ENCODE peak calls at places on chromosomes 6 and 20, in nine cellular contexts. One of them, this sample, is unnamed.

GRCh38 chr20:44392776-44393607 is 37.5 kb downstream of the HNF4A start:
- DNase-seq in H54: no peak
- DNase-seq in Calu3: no peak
- DNase-seq in AG04449: no peak
- DNase-seq in neural progenitor cell: no peak
- DNase-seq in progenitor cell of endocrine pancreas: no peak
- DNase-seq in fibroblast of pulmonary artery: no peak
- DNase-seq in heart left ventricle: no peak
- DNase-seq in AG20443: no peak
- DNase-seq in this sample: no peak

GRCh38 chr6:36033935-36034334 is 6.3 kb downstream of the MAPK14 start:
- DNase-seq in heart left ventricle: no peak
- DNase-seq in H54: no peak
- DNase-seq in Calu3: no peak
- DNase-seq in progenitor cell of endocrine pancreas: no peak
- DNase-seq in AG04449: no peak
- DNase-seq in fibroblast of pulmonary artery: no peak
- DNase-seq in neural progenitor cell: no peak
- DNase-seq in AG20443: no peak
- DNase-seq in this sample: peak

GRCh38 chr20:1938464-1939269 is 43.5 kb downstream of the SIRPA start:
- DNase-seq in AG04449: no peak
- DNase-seq in progenitor cell of endocrine pancreas: no peak
- DNase-seq in Calu3: no peak
- DNase-seq in H54: no peak
- DNase-seq in neural progenitor cell: no peak
- DNase-seq in AG20443: no peak
- DNase-seq in fibroblast of pulmonary artery: no peak
- DNase-seq in heart left ventricle: no peak
- DNase-seq in this sample: no peak

GRCh38 chr6:111722220-111722731 is 116.6 kb upstream of the TRAF3IP2 start:
- DNase-seq in AG20443: peak
- DNase-seq in Calu3: no peak
- DNase-seq in neural progenitor cell: no peak
- DNase-seq in progenitor cell of endocrine pancreas: no peak
- DNase-seq in fibroblast of pulmonary artery: peak
- DNase-seq in H54: no peak
- DNase-seq in heart left ventricle: no peak
- DNase-seq in AG04449: no peak
- DNase-seq in this sample: peak

GRCh38 chr6:160767019-160767646 is 65.1 kb downstream of the PLG start:
- DNase-seq in fibroblast of pulmonary artery: peak
- DNase-seq in Calu3: peak
- DNase-seq in AG20443: peak
- DNase-seq in H54: no peak
- DNase-seq in progenitor cell of endocrine pancreas: peak
- DNase-seq in AG04449: no peak
- DNase-seq in heart left ventricle: peak
- DNase-seq in neural progenitor cell: peak
- DNase-seq in this sample: peak

GRCh38 chr6:98828991-98829411 is 5.4 kb upstream of the POU3F2 start:
- DNase-seq in fibroblast of pulmonary artery: no peak
- DNase-seq in H54: no peak
- DNase-seq in AG04449: no peak
- DNase-seq in AG20443: no peak
- DNase-seq in Calu3: no peak
- DNase-seq in neural progenitor cell: peak
- DNase-seq in progenitor cell of endocrine pancreas: no peak
- DNase-seq in heart left ventricle: no peak
- DNase-seq in this sample: no peak

GRCh38 chr6:149897855-149898744 is at the start of gene RAET1E:
- DNase-seq in fibroblast of pulmonary artery: no peak
- DNase-seq in Calu3: peak
- DNase-seq in H54: no peak
- DNase-seq in AG20443: no peak
- DNase-seq in neural progenitor cell: peak
- DNase-seq in heart left ventricle: no peak
- DNase-seq in progenitor cell of endocrine pancreas: no peak
- DNase-seq in AG04449: no peak
- DNase-seq in this sample: no peak

GRCh38 chr6:113596477-113596876 is 260.7 kb upstream of the MARCKS start:
- DNase-seq in progenitor cell of endocrine pancreas: no peak
- DNase-seq in heart left ventricle: no peak
- DNase-seq in neural progenitor cell: no peak
- DNase-seq in fibroblast of pulmonary artery: no peak
- DNase-seq in H54: no peak
- DNase-seq in AG20443: no peak
- DNase-seq in Calu3: no peak
- DNase-seq in AG04449: no peak
- DNase-seq in this sample: no peak

GRCh38 chr6:170295519-170296422 is 4.9 kb upstream of the DLL1 start:
- DNase-seq in progenitor cell of endocrine pancreas: peak
- DNase-seq in Calu3: no peak
- DNase-seq in fibroblast of pulmonary artery: no peak
- DNase-seq in AG20443: peak
- DNase-seq in heart left ventricle: peak
- DNase-seq in neural progenitor cell: peak
- DNase-seq in AG04449: no peak
- DNase-seq in H54: no peak
- DNase-seq in this sample: no peak

GRCh38 chr20:845226-845868 is 11.8 kb downstream of the FAM110A start:
- DNase-seq in neural progenitor cell: peak
- DNase-seq in H54: no peak
- DNase-seq in Calu3: no peak
- DNase-seq in AG04449: no peak
- DNase-seq in heart left ventricle: no peak
- DNase-seq in fibroblast of pulmonary artery: no peak
- DNase-seq in AG20443: no peak
- DNase-seq in progenitor cell of endocrine pancreas: no peak
- DNase-seq in this sample: no peak

GRCh38 chr20:4038676-4039075 is 23.3 kb upstream of the RNF24 start:
- DNase-seq in heart left ventricle: no peak
- DNase-seq in H54: no peak
- DNase-seq in AG20443: no peak
- DNase-seq in AG04449: no peak
- DNase-seq in progenitor cell of endocrine pancreas: no peak
- DNase-seq in neural progenitor cell: no peak
- DNase-seq in fibroblast of pulmonary artery: no peak
- DNase-seq in Calu3: no peak
- DNase-seq in this sample: no peak

GRCh38 chr6:135346747-135347146 is 150.8 kb downstream of the AHI1 start:
- DNase-seq in AG20443: no peak
- DNase-seq in H54: no peak
- DNase-seq in fibroblast of pulmonary artery: no peak
- DNase-seq in neural progenitor cell: no peak
- DNase-seq in Calu3: no peak
- DNase-seq in progenitor cell of endocrine pancreas: no peak
- DNase-seq in AG04449: no peak
- DNase-seq in heart left ventricle: no peak
- DNase-seq in this sample: peak

GRCh38 chr6:147510949-147511590 is 2.6 kb downstream of the SAMD5 start:
- DNase-seq in Calu3: no peak
- DNase-seq in H54: no peak
- DNase-seq in AG04449: no peak
- DNase-seq in AG20443: no peak
- DNase-seq in heart left ventricle: no peak
- DNase-seq in fibroblast of pulmonary artery: no peak
- DNase-seq in progenitor cell of endocrine pancreas: no peak
- DNase-seq in neural progenitor cell: no peak
- DNase-seq in this sample: no peak

GRCh38 chr20:62944184-62944583 is 6.2 kb downstream of the GID8 start:
- DNase-seq in Calu3: no peak
- DNase-seq in neural progenitor cell: no peak
- DNase-seq in progenitor cell of endocrine pancreas: no peak
- DNase-seq in AG20443: no peak
- DNase-seq in AG04449: no peak
- DNase-seq in heart left ventricle: no peak
- DNase-seq in fibroblast of pulmonary artery: no peak
- DNase-seq in H54: no peak
- DNase-seq in this sample: no peak

GRCh38 chr6:19538086-19538485 is 299.1 kb upstream of the ID4 start:
- DNase-seq in heart left ventricle: no peak
- DNase-seq in neural progenitor cell: no peak
- DNase-seq in AG04449: no peak
- DNase-seq in Calu3: peak
- DNase-seq in AG20443: no peak
- DNase-seq in progenitor cell of endocrine pancreas: peak
- DNase-seq in fibroblast of pulmonary artery: no peak
- DNase-seq in H54: no peak
- DNase-seq in this sample: no peak

GRCh38 chr6:63899550-63899949 is 263.9 kb downstream of the PHF3 start:
- DNase-seq in H54: no peak
- DNase-seq in fibroblast of pulmonary artery: peak
- DNase-seq in progenitor cell of endocrine pancreas: no peak
- DNase-seq in Calu3: no peak
- DNase-seq in heart left ventricle: no peak
- DNase-seq in neural progenitor cell: no peak
- DNase-seq in AG20443: no peak
- DNase-seq in AG04449: no peak
- DNase-seq in this sample: peak

GRCh38 chr6:11810039-11810541 is 31.5 kb upstream of the ADTRP start:
- DNase-seq in AG20443: peak
- DNase-seq in neural progenitor cell: no peak
- DNase-seq in fibroblast of pulmonary artery: peak
- DNase-seq in progenitor cell of endocrine pancreas: no peak
- DNase-seq in Calu3: peak
- DNase-seq in heart left ventricle: peak
- DNase-seq in H54: peak
- DNase-seq in AG04449: peak
- DNase-seq in this sample: peak

GRCh38 chr20:137668-138131 is 4.7 kb upstream of the DEFB126 start:
- DNase-seq in progenitor cell of endocrine pancreas: no peak
- DNase-seq in H54: peak
- DNase-seq in neural progenitor cell: no peak
- DNase-seq in fibroblast of pulmonary artery: no peak
- DNase-seq in AG04449: no peak
- DNase-seq in heart left ventricle: no peak
- DNase-seq in AG20443: no peak
- DNase-seq in Calu3: no peak
- DNase-seq in this sample: no peak

GRCh38 chr6:46626228-46626909 is 26.2 kb downstream of the CYP39A1 start:
- DNase-seq in AG20443: peak
- DNase-seq in heart left ventricle: no peak
- DNase-seq in H54: no peak
- DNase-seq in neural progenitor cell: peak
- DNase-seq in AG04449: no peak
- DNase-seq in fibroblast of pulmonary artery: peak
- DNase-seq in Calu3: peak
- DNase-seq in progenitor cell of endocrine pancreas: no peak
- DNase-seq in this sample: peak

GRCh38 chr6:112691289-112691688 is 344.2 kb downstream of the RFPL4B start:
- DNase-seq in neural progenitor cell: no peak
- DNase-seq in heart left ventricle: no peak
- DNase-seq in AG04449: peak
- DNase-seq in progenitor cell of endocrine pancreas: no peak
- DNase-seq in Calu3: peak
- DNase-seq in H54: peak
- DNase-seq in fibroblast of pulmonary artery: peak
- DNase-seq in AG20443: peak
- DNase-seq in this sample: peak

GRCh38 chr6:100774681-100775080 is 106.4 kb downstream of the ASCC3 start:
- DNase-seq in AG20443: no peak
- DNase-seq in fibroblast of pulmonary artery: peak
- DNase-seq in Calu3: no peak
- DNase-seq in heart left ventricle: no peak
- DNase-seq in H54: no peak
- DNase-seq in neural progenitor cell: no peak
- DNase-seq in progenitor cell of endocrine pancreas: no peak
- DNase-seq in AG04449: peak
- DNase-seq in this sample: no peak

GRCh38 chr6:46011241-46012085 is 4.2 kb downstream of the CLIC5 start:
- DNase-seq in AG20443: no peak
- DNase-seq in progenitor cell of endocrine pancreas: no peak
- DNase-seq in Calu3: peak
- DNase-seq in heart left ventricle: no peak
- DNase-seq in AG04449: no peak
- DNase-seq in neural progenitor cell: no peak
- DNase-seq in H54: no peak
- DNase-seq in fibroblast of pulmonary artery: no peak
- DNase-seq in this sample: no peak

GRCh38 chr20:56827763-56828162 is 198.7 kb downstream of the TFAP2C start:
- DNase-seq in heart left ventricle: no peak
- DNase-seq in Calu3: no peak
- DNase-seq in progenitor cell of endocrine pancreas: no peak
- DNase-seq in neural progenitor cell: no peak
- DNase-seq in AG20443: no peak
- DNase-seq in AG04449: no peak
- DNase-seq in fibroblast of pulmonary artery: peak
- DNase-seq in H54: no peak
- DNase-seq in this sample: no peak

GRCh38 chr6:44668976-44669934 is 281.7 kb downstream of the CDC5L start:
- DNase-seq in H54: no peak
- DNase-seq in progenitor cell of endocrine pancreas: no peak
- DNase-seq in Calu3: no peak
- DNase-seq in AG04449: no peak
- DNase-seq in heart left ventricle: no peak
- DNase-seq in AG20443: no peak
- DNase-seq in neural progenitor cell: no peak
- DNase-seq in fibroblast of pulmonary artery: no peak
- DNase-seq in this sample: no peak

GRCh38 chr6:11343963-11344714 is 111.7 kb upstream of the NEDD9 start:
- DNase-seq in progenitor cell of endocrine pancreas: no peak
- DNase-seq in neural progenitor cell: no peak
- DNase-seq in fibroblast of pulmonary artery: no peak
- DNase-seq in Calu3: peak
- DNase-seq in AG20443: no peak
- DNase-seq in AG04449: no peak
- DNase-seq in heart left ventricle: no peak
- DNase-seq in H54: no peak
- DNase-seq in this sample: no peak

GRCh38 chr6:11613858-11614257 is 76.3 kb downstream of the TMEM170B start:
- DNase-seq in AG20443: peak
- DNase-seq in AG04449: peak
- DNase-seq in fibroblast of pulmonary artery: peak
- DNase-seq in progenitor cell of endocrine pancreas: no peak
- DNase-seq in heart left ventricle: no peak
- DNase-seq in Calu3: peak
- DNase-seq in neural progenitor cell: no peak
- DNase-seq in H54: peak
- DNase-seq in this sample: peak

GRCh38 chr6:142009647-142010046 is 123.1 kb upstream of the GJE1 start:
- DNase-seq in progenitor cell of endocrine pancreas: no peak
- DNase-seq in H54: no peak
- DNase-seq in fibroblast of pulmonary artery: peak
- DNase-seq in AG04449: no peak
- DNase-seq in Calu3: peak
- DNase-seq in AG20443: no peak
- DNase-seq in neural progenitor cell: no peak
- DNase-seq in heart left ventricle: no peak
- DNase-seq in this sample: peak

GRCh38 chr20:56515657-56516381 is 8.7 kb upstream of the FAM209A start:
- DNase-seq in heart left ventricle: no peak
- DNase-seq in progenitor cell of endocrine pancreas: no peak
- DNase-seq in fibroblast of pulmonary artery: peak
- DNase-seq in AG20443: peak
- DNase-seq in neural progenitor cell: no peak
- DNase-seq in Calu3: no peak
- DNase-seq in AG04449: no peak
- DNase-seq in H54: no peak
- DNase-seq in this sample: peak

GRCh38 chr20:49318091-49318429 is 40.2 kb upstream of the ZNFX1 start:
- DNase-seq in progenitor cell of endocrine pancreas: no peak
- DNase-seq in AG20443: no peak
- DNase-seq in AG04449: no peak
- DNase-seq in H54: no peak
- DNase-seq in fibroblast of pulmonary artery: no peak
- DNase-seq in heart left ventricle: no peak
- DNase-seq in Calu3: no peak
- DNase-seq in neural progenitor cell: no peak
- DNase-seq in this sample: no peak

GRCh38 chr6:150267686-150268561 is 100.9 kb upstream of the IYD start:
- DNase-seq in progenitor cell of endocrine pancreas: no peak
- DNase-seq in fibroblast of pulmonary artery: peak
- DNase-seq in H54: no peak
- DNase-seq in neural progenitor cell: no peak
- DNase-seq in AG04449: no peak
- DNase-seq in Calu3: no peak
- DNase-seq in AG20443: peak
- DNase-seq in heart left ventricle: no peak
- DNase-seq in this sample: peak

GRCh38 chr6:130670142-130670541 is 157.1 kb upstream of the SMLR1 start:
- DNase-seq in AG20443: no peak
- DNase-seq in neural progenitor cell: no peak
- DNase-seq in H54: no peak
- DNase-seq in fibroblast of pulmonary artery: no peak
- DNase-seq in Calu3: no peak
- DNase-seq in heart left ventricle: no peak
- DNase-seq in progenitor cell of endocrine pancreas: no peak
- DNase-seq in AG04449: no peak
- DNase-seq in this sample: no peak

This sample was measured in amniotic epithelial cell.